ENCODE peak calls at places on chromosome 2, in ten cellular contexts. V, D, X, H, Z, J, O, A, C and T are unnamed samples.

GRCh38 chr2:112831380-112831930 is 5.1 kb downstream of the IL1B start:
- DNase-seq in X (no peak), A (no peak), J (no peak), V (no peak), C (no peak), D (no peak), Z (no peak), H (no peak), O (no peak), T (no peak)

GRCh38 chr2:168432100-168432499 is 24.0 kb upstream of the CERS6 start:
- DNase-seq in J (no peak), Z (no peak), H (no peak), C (no peak), D (no peak), X (no peak), V (no peak), O (no peak), A (no peak), T (no peak)

GRCh38 chr2:3454802-3455201 is 64.5 kb downstream of the ADI1 start:
- DNase-seq in X (no peak), C (no peak), D (no peak), O (no peak), A (no peak), Z (no peak), J (no peak), H (no peak), V (no peak), T (no peak)

GRCh38 chr2:118474151-118474561 is 373.3 kb downstream of the EN1 start:
- DNase-seq in Z (no peak), D (no peak), H (no peak), J (no peak), X (no peak), O (peak), C (no peak), V (peak), A (no peak), T (no peak)

GRCh38 chr2:205660521-205661124 is 21.7 kb upstream of the NRP2 start:
- DNase-seq in Z (peak), O (no peak), V (no peak), H (peak), X (no peak), D (peak), A (no peak), J (peak), C (peak), T (no peak)

GRCh38 chr2:101479328-101479727 is 4.4 kb upstream of the RFX8 start:
- DNase-seq in J (no peak), Z (no peak), O (no peak), A (no peak), X (no peak), D (no peak), V (peak), C (no peak), H (no peak), T (no peak)

GRCh38 chr2:136310797-136311558 is 193.0 kb upstream of the CXCR4 start:
- DNase-seq in D (no peak), V (no peak), A (no peak), J (no peak), C (no peak), O (no peak), H (no peak), X (no peak), Z (no peak), T (no peak)

GRCh38 chr2:153408708-153409107 is 69.9 kb downstream of the RPRM start:
- DNase-seq in X (no peak), O (no peak), J (no peak), Z (no peak), C (no peak), D (no peak), V (no peak), A (no peak), H (no peak), T (no peak)

GRCh38 chr2:40405440-40405839 is 46.5 kb downstream of the SLC8A1 start:
- DNase-seq in A (no peak), J (no peak), D (no peak), H (no peak), X (no peak), O (no peak), V (no peak), C (no peak), Z (no peak), T (no peak)

GRCh38 chr2:241895732-241896641 is 26.5 kb downstream of the RTP5 start:
- DNase-seq in Z (no peak), O (no peak), J (no peak), D (no peak), H (no peak), C (no peak), V (no peak), A (no peak), X (no peak), T (no peak)